ENCODE peak calls at places on chromosomes 4 and X, in four cellular contexts. E is H1, F is ovary, D is tibial nerve. A is an unnamed sample.

GRCh38 chr4:137390707-137391106 is 141.6 kb downstream of the PCDH18 start:
- DNase-seq in D (no peak), E (no peak), F (no peak), A (no peak)

GRCh38 chr4:11739992-11740391 is 311.3 kb upstream of the HS3ST1 start:
- DNase-seq in D (no peak), E (no peak), F (no peak), A (no peak)

GRCh38 chrX:39491548-39492297 is 606.0 kb downstream of the BCOR start:
- DNase-seq in E (no peak), F (no peak), D (no peak), A (no peak)

GRCh38 chr4:87011340-87012034 is 76.7 kb downstream of the AFF1 start:
- DNase-seq in D (no peak), E (no peak), F (no peak), A (no peak)

GRCh38 chrX:115233497-115234219 is at the start of gene LRCH2:
- DNase-seq in F (peak; percentile 61), D (peak; percentile 12), E (peak; percentile 55), A (peak; percentile 40)

GRCh38 chr4:36168127-36168898 is 76.0 kb downstream of the ARAP2 start:
- DNase-seq in D (no peak), F (no peak), E (no peak), A (no peak)

GRCh38 chr4:163330828-163331628 is 1.4 kb downstream of the NPY1R start:
- DNase-seq in E (no peak), D (no peak), F (no peak), A (no peak)

GRCh38 chrX:155094468-155095061 is 23.3 kb downstream of the BRCC3 start:
- DNase-seq in E (no peak), F (no peak), D (no peak), A (no peak)

GRCh38 chr4:106032851-106033286 is 137.6 kb downstream of the NPNT start:
- DNase-seq in F (no peak), E (no peak), D (no peak), A (no peak)

GRCh38 chr4:19971829-19972228 is 279.9 kb upstream of the SLIT2 start:
- DNase-seq in F (no peak), E (no peak), D (no peak), A (no peak)

GRCh38 chrX:54271661-54272060 is 86.2 kb downstream of the WNK3 start:
- DNase-seq in F (no peak), E (no peak), D (no peak), A (no peak)

GRCh38 chr4:28007693-28008092 is 1147.1 kb downstream of the STIM2 start:
- DNase-seq in F (no peak), E (no peak), D (no peak), A (no peak)

GRCh38 chr4:6783111-6783981 is 819 bp downstream of the KIAA0232 start:
- DNase-seq in E (peak; percentile 90), D (peak; percentile 83), F (peak; percentile 94), A (peak; percentile 99)

GRCh38 chr4:8770518-8771257 is 101.0 kb downstream of the HMX1 start:
- DNase-seq in F (no peak), E (no peak), D (no peak), A (no peak)

GRCh38 chr4:163540977-163541376 is 46.5 kb downstream of the TMA16 start:
- DNase-seq in F (no peak), E (no peak), D (no peak), A (no peak)

GRCh38 chr4:82758701-82759685 is 39.6 kb downstream of the SCD5 start:
- DNase-seq in F (no peak), E (no peak), D (no peak), A (peak; percentile 61)

GRCh38 chr4:13955551-13955950 is 328.0 kb upstream of the BOD1L1 start:
- DNase-seq in E (no peak), D (no peak), F (no peak), A (no peak)
- TF ChIP-seq CTCF in E (no peak), D (no peak), F (no peak), A (no peak)

GRCh38 chrX:10744011-10744410 is 123.6 kb upstream of the MID1 start:
- DNase-seq in F (no peak), E (no peak), D (no peak), A (no peak)
- TF ChIP-seq EP300 in F (no peak), E (no peak), D (no peak), A (no peak)

DNA sequence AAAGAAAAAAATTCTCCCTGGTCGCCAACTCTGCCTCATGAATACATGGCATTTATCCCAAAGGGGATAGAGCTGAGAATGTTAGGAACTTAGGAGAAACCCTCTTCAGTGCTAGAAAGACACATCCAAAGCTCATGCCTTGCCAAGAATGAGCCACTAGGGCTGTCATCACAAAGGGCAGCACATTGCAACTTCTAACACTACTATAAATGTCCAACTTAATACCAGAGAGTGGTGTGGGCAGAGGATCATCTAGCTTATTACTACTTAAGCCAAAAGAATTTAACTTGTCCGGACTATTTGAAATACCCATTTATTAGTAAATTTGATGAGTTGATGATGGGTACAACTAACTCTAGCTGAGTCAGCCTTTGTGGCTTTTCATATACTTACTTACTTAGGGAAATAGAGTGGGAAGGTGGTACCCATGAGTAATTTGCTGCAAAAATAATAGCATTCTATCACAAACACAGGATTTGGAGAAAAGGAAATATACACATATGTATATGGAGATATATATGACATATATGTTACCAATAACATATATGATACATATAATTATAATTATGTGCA is 66.3 kb upstream of the GAB1 start:
- DNase-seq in E (no peak), F (no peak), D (no peak), A (no peak)
- TF ChIP-seq CTCF in E (no peak), F (no peak), D (no peak), A (no peak)

DNA sequence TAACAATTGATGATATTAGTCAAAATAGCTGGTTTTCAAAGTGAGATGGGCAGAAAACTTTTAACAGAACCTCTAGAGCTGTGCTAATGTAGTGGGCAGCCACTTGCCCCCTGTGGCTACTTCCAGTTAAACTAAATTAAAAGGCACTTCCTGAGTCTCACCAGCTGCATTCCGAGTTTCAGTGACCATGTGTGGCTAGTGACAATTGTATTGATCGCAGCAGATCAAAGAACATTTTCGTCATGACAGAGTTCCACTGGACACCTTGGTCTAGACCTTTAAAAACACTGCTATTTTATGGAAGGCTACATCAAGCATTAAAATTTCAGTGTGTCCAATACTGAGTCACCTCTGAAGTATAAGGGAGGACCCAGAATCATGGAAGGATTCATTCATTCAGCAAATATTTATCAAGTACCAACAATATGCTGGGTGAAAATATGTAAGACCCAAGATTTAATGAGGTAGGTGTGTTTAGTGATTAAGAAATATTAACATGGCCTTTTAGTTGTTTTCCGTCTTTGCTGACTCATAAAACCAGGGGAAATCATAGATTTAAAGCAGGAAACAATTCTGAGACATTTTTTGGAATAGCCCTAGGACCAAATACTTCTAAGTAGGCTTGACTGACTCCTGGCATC is 5.1 kb upstream of the FAT1 start:
- DNase-seq in D (no peak), E (no peak), F (no peak), A (no peak)
- TF ChIP-seq EP300 in D (no peak), E (no peak), F (no peak), A (no peak)

DNA sequence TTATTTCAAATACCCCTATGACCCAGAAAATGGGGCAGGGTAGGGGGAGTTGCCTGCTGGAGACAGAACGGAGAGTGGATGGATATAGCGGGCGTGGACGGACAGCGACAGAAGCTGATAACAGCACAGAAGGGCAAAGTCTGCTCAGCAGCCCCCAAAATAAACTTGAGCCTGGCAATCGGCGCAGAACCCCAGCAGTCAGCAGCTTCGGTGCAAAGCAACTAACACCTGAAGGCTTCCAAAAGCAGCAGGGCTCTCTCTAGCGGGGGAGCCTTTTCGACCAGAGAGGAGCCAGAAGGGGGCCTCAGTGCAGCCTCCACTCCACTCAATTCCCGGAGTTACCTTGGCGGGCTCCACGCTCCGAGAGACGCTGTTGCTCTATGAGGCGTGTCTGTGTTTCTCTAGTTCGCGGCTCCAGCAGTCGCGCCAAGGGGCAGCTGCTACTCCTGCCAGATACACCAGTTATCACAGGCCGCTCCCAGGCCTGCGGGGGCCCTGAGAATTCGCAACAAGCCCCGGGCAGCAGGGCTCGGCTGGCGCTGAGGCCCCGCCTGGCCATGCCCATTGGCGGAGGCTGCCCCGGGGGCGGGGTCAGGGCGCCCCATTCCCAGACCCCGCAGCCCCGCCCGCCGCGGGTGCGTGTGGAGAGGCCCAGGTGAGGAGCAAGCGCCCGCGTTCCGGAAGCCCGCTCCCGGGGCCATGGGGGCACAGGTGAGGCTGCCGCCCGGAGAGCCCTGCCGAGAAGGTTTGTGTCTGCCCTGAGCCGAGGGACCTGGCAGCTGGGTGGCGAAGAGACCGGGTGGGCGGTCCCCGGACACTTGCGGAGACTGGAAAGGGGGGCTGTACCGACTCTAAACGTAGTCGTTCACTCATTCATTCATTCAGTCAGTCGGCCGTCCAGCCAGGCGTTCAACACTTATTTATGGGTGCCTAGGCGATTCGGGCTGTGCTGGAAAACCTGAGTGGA is at the start of the genes CNGA1 and NIPAL1:
- DNase-seq in F (peak; percentile 47), D (peak; percentile 35), E (peak; percentile 93), A (peak; percentile 84)
- TF ChIP-seq CTCF in F (no peak), D (peak; percentile 14), E (peak; percentile 46), A (peak; percentile 19)

DNA sequence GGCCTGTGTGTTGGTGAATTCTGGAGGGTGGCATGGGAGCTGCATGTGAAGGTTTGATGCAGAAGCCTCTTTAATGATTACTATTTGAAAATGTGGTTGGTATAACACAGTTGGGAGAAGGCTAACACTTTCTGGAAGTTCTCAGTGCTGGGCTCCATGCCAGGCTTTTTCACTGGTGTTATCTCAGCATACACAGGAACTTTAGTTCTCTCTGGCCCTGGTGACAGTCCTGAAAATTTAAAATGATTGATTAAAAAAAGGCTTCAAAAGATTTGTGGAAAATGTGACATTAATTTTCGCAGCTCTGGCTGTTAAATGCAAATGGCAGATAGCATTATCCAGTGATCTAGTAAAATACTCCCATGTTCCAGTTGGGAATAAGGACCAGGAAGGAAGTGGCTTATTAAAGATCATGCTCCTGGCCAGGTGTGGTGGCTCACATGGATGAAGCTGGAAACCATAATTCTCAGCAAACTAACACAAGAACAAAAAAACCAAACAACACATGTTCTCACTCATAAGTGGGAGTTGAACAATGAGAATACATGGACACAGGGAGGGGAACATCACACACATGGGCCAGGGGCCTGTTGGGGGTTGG is 36.6 kb downstream of the DIPK2B start:
- DNase-seq in E (no peak), D (no peak), F (no peak), A (no peak)
- TF ChIP-seq EP300 in E (no peak), D (no peak), F (no peak), A (no peak)

DNA sequence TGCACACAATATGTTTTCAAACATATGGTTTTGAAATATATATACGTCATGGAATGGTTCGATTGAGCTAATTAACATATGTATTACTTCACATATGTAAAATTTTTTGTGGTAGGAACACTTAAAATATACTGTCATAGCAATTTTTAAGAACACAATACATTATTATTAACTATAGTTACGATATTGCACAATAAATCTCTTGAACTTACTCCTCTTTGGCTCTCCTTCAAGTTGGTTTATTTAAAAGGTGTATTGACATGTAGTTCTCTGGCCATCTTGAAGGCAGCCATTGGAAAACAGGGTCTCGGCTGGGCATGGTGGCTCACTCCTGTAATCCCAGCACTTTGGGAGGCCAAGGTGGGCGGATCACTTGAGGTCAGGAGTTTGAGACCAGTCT is 53.8 kb downstream of the CASP3 start:
- DNase-seq in F (no peak), D (no peak), E (no peak), A (no peak)
- TF ChIP-seq CTCF in F (no peak), D (no peak), E (no peak), A (no peak)